ENCODE peak calls at places on chromosomes 5 and 9, in nine cellular contexts. One of them, this sample, is unnamed.
A peak's percentile ranks its signal among the peaks of the same experiment; 100 is the strongest.

GRCh38 chr5:157602505-157602904 is 26.9 kb upstream of the ADAM19 start:
- DNase-seq in activated effector memory CD4-positive, alpha-beta T cell treated with Interleukin-2 at 50 U/mL for 16 hours: peak; percentile 23
- DNase-seq in fibroblast of lung: peak; percentile 69
- DNase-seq in NAMALWA: peak; percentile 61
- DNase-seq in stimulated activated CD4-positive, alpha-beta T cell treated with anti-CD3 and anti-CD28 coated beads, Interleukin-15, amount 100 ng/mL, for 24 hours: peak; percentile 64
- DNase-seq in T-helper 1 cell: peak; percentile 8
- DNase-seq in pancreas: no peak
- DNase-seq in smooth muscle cell of the brain vasculature: no peak
- DNase-seq in foreskin fibroblast: no peak
- DNase-seq in this sample: no peak

GRCh38 chr5:148665431-148665830 is 11.1 kb upstream of the HTR4 start:
- DNase-seq in T-helper 1 cell: no peak
- DNase-seq in fibroblast of lung: no peak
- DNase-seq in pancreas: no peak
- DNase-seq in activated effector memory CD4-positive, alpha-beta T cell treated with Interleukin-2 at 50 U/mL for 16 hours: no peak
- DNase-seq in foreskin fibroblast: no peak
- DNase-seq in NAMALWA: no peak
- DNase-seq in stimulated activated CD4-positive, alpha-beta T cell treated with anti-CD3 and anti-CD28 coated beads, Interleukin-15, amount 100 ng/mL, for 24 hours: no peak
- DNase-seq in smooth muscle cell of the brain vasculature: no peak
- DNase-seq in this sample: no peak

GRCh38 chr5:36491860-36492259 is 114.5 kb upstream of the SLC1A3 start:
- DNase-seq in stimulated activated CD4-positive, alpha-beta T cell treated with anti-CD3 and anti-CD28 coated beads, Interleukin-15, amount 100 ng/mL, for 24 hours: no peak
- DNase-seq in pancreas: no peak
- DNase-seq in NAMALWA: no peak
- DNase-seq in activated effector memory CD4-positive, alpha-beta T cell treated with Interleukin-2 at 50 U/mL for 16 hours: no peak
- DNase-seq in T-helper 1 cell: no peak
- DNase-seq in smooth muscle cell of the brain vasculature: no peak
- DNase-seq in foreskin fibroblast: no peak
- DNase-seq in fibroblast of lung: no peak
- DNase-seq in this sample: no peak

GRCh38 chr9:15253197-15253596 is 53.8 kb downstream of the TTC39B start:
- DNase-seq in stimulated activated CD4-positive, alpha-beta T cell treated with anti-CD3 and anti-CD28 coated beads, Interleukin-15, amount 100 ng/mL, for 24 hours: no peak
- DNase-seq in NAMALWA: no peak
- DNase-seq in activated effector memory CD4-positive, alpha-beta T cell treated with Interleukin-2 at 50 U/mL for 16 hours: no peak
- DNase-seq in fibroblast of lung: peak; percentile 57
- DNase-seq in pancreas: no peak
- DNase-seq in T-helper 1 cell: no peak
- DNase-seq in foreskin fibroblast: no peak
- DNase-seq in smooth muscle cell of the brain vasculature: no peak
- DNase-seq in this sample: peak; percentile 18

GRCh38 chr5:44663991-44664710 is 144.6 kb upstream of the MRPS30 start:
- DNase-seq in foreskin fibroblast: no peak
- DNase-seq in pancreas: no peak
- DNase-seq in activated effector memory CD4-positive, alpha-beta T cell treated with Interleukin-2 at 50 U/mL for 16 hours: no peak
- DNase-seq in fibroblast of lung: no peak
- DNase-seq in stimulated activated CD4-positive, alpha-beta T cell treated with anti-CD3 and anti-CD28 coated beads, Interleukin-15, amount 100 ng/mL, for 24 hours: no peak
- DNase-seq in NAMALWA: no peak
- DNase-seq in smooth muscle cell of the brain vasculature: no peak
- DNase-seq in T-helper 1 cell: no peak
- DNase-seq in this sample: no peak

GRCh38 chr5:145536133-145536532 is 299.0 kb downstream of the PRELID2 start:
- DNase-seq in fibroblast of lung: peak; percentile 32
- DNase-seq in NAMALWA: no peak
- DNase-seq in pancreas: no peak
- DNase-seq in activated effector memory CD4-positive, alpha-beta T cell treated with Interleukin-2 at 50 U/mL for 16 hours: no peak
- DNase-seq in foreskin fibroblast: no peak
- DNase-seq in stimulated activated CD4-positive, alpha-beta T cell treated with anti-CD3 and anti-CD28 coated beads, Interleukin-15, amount 100 ng/mL, for 24 hours: no peak
- DNase-seq in T-helper 1 cell: no peak
- DNase-seq in smooth muscle cell of the brain vasculature: no peak
- DNase-seq in this sample: no peak

GRCh38 chr5:105506692-105507277 is 1944.2 kb upstream of the NUDT12 start:
- DNase-seq in smooth muscle cell of the brain vasculature: no peak
- DNase-seq in activated effector memory CD4-positive, alpha-beta T cell treated with Interleukin-2 at 50 U/mL for 16 hours: no peak
- DNase-seq in fibroblast of lung: no peak
- DNase-seq in foreskin fibroblast: no peak
- DNase-seq in pancreas: no peak
- DNase-seq in T-helper 1 cell: no peak
- DNase-seq in stimulated activated CD4-positive, alpha-beta T cell treated with anti-CD3 and anti-CD28 coated beads, Interleukin-15, amount 100 ng/mL, for 24 hours: no peak
- DNase-seq in NAMALWA: peak; percentile 58
- DNase-seq in this sample: no peak

GRCh38 chr5:158049459-158049858 is 190.5 kb upstream of the CLINT1 start:
- DNase-seq in foreskin fibroblast: no peak
- DNase-seq in T-helper 1 cell: no peak
- DNase-seq in fibroblast of lung: no peak
- DNase-seq in NAMALWA: peak; percentile 16
- DNase-seq in smooth muscle cell of the brain vasculature: no peak
- DNase-seq in activated effector memory CD4-positive, alpha-beta T cell treated with Interleukin-2 at 50 U/mL for 16 hours: no peak
- DNase-seq in pancreas: no peak
- DNase-seq in stimulated activated CD4-positive, alpha-beta T cell treated with anti-CD3 and anti-CD28 coated beads, Interleukin-15, amount 100 ng/mL, for 24 hours: no peak
- DNase-seq in this sample: no peak

GRCh38 chr5:73139485-73139884 is 19.1 kb downstream of the TMEM171 start:
- DNase-seq in stimulated activated CD4-positive, alpha-beta T cell treated with anti-CD3 and anti-CD28 coated beads, Interleukin-15, amount 100 ng/mL, for 24 hours: no peak
- DNase-seq in fibroblast of lung: no peak
- DNase-seq in smooth muscle cell of the brain vasculature: no peak
- DNase-seq in pancreas: no peak
- DNase-seq in NAMALWA: no peak
- DNase-seq in foreskin fibroblast: no peak
- DNase-seq in activated effector memory CD4-positive, alpha-beta T cell treated with Interleukin-2 at 50 U/mL for 16 hours: no peak
- DNase-seq in T-helper 1 cell: no peak
- DNase-seq in this sample: no peak

GRCh38 chr5:43290726-43291125 is 22.5 kb downstream of the HMGCS1 start:
- DNase-seq in pancreas: no peak
- DNase-seq in NAMALWA: no peak
- DNase-seq in fibroblast of lung: peak; percentile 25
- DNase-seq in smooth muscle cell of the brain vasculature: no peak
- DNase-seq in activated effector memory CD4-positive, alpha-beta T cell treated with Interleukin-2 at 50 U/mL for 16 hours: no peak
- DNase-seq in stimulated activated CD4-positive, alpha-beta T cell treated with anti-CD3 and anti-CD28 coated beads, Interleukin-15, amount 100 ng/mL, for 24 hours: no peak
- DNase-seq in foreskin fibroblast: no peak
- DNase-seq in T-helper 1 cell: no peak
- DNase-seq in this sample: no peak

This sample was measured in astrocyte of the cerebellum.